ENCODE peak calls at places on chromosomes 16 and 17, in four cellular contexts. P is adrenal gland, C is ovary, J is transverse colon. E is an unnamed sample. For H3K4me1 and H3K36me3, the result is how much of the 10 kb centered on the place peaks cover.

GRCh38 chr17:40218740-40219072 is 398 bp upstream of the WIPF2 start:
- DNase-seq in P (peak), C (peak), J (peak), E (peak)

GRCh38 chr17:68759343-68760140 is 158.4 kb upstream of the FAM20A start:
- DNase-seq in P (peak), C (peak), J (peak), E (peak)

GRCh38 chr17:72447251-72447640 is 326.4 kb downstream of the SOX9 start:
- DNase-seq in P (no peak), C (no peak), J (no peak), E (no peak)

GRCh38 chr16:56667581-56668571 is at the start of gene MT1G:
- DNase-seq in P (peak), C (peak), J (peak), E (no peak)

GRCh38 chr17:76983075-76983411 is 114.8 kb downstream of the MGAT5B start:
- DNase-seq in P (no peak), C (no peak), J (no peak), E (no peak)

GRCh38 chr17:15194859-15195277 is 70.3 kb downstream of the PMP22 start:
- DNase-seq in P (no peak), C (no peak), J (no peak), E (no peak)

GRCh38 chr16:81620796-81621195 is 158.3 kb upstream of the PLCG2 start:
- DNase-seq in P (no peak), C (no peak), J (no peak), E (no peak)

GRCh38 chr17:66178642-66179041 is 13.3 kb downstream of the CEP112 start:
- DNase-seq in P (no peak), C (no peak), J (no peak), E (no peak)

GRCh38 chr17:69269174-69269998 is 40.8 kb upstream of the ABCA10 start:
- DNase-seq in P (no peak), C (no peak), J (no peak), E (no peak)

GRCh38 chr16:68082596-68083238 is 2.5 kb upstream of the NFATC3 start:
- DNase-seq in P (no peak), C (no peak), J (no peak), E (no peak)

GRCh38 chr17:35094902-35095301 is 24.8 kb downstream of the RAD51D start:
- DNase-seq in P (peak), C (no peak), J (no peak), E (no peak)

GRCh38 chr16:78463591-78463990 is 364.1 kb downstream of the WWOX start:
- DNase-seq in P (no peak), C (no peak), J (no peak), E (no peak)

GRCh38 chr17:47120521-47121095 is 68.5 kb downstream of the CDC27 start:
- DNase-seq in P (peak), C (no peak), J (no peak), E (no peak)

GRCh38 chr16:86676216-86676800 is 98.0 kb downstream of the FOXL1 start:
- DNase-seq in P (no peak), C (no peak), J (no peak), E (no peak)

GRCh38 chr17:37179893-37180292 is 195.9 kb upstream of the C17orf78 start:
- DNase-seq in P (no peak), C (no peak), J (no peak), E (no peak)

GRCh38 chr17:21573961-21574610 is 118.2 kb upstream of the KCNJ18 start:
- DNase-seq in P (peak), C (peak), J (peak), E (peak)

GRCh38 chr17:62865586-62865985 is 57.5 kb upstream of the MARCHF10 start:
- DNase-seq in P (no peak), C (no peak), J (no peak), E (no peak)

GRCh38 chr17:62737513-62737912 is 70.6 kb downstream of the MARCHF10 start:
- DNase-seq in P (no peak), C (no peak), J (no peak), E (no peak)

GRCh38 chr16:85112364-85112763 is at the start of gene CIBAR2:
- DNase-seq in P (no peak), C (no peak), J (no peak), E (no peak)

GRCh38 chr16:88941051-88941932 is 35.7 kb downstream of the CBFA2T3 start:
- DNase-seq in P (no peak), C (no peak), J (peak), E (no peak)

DNA sequence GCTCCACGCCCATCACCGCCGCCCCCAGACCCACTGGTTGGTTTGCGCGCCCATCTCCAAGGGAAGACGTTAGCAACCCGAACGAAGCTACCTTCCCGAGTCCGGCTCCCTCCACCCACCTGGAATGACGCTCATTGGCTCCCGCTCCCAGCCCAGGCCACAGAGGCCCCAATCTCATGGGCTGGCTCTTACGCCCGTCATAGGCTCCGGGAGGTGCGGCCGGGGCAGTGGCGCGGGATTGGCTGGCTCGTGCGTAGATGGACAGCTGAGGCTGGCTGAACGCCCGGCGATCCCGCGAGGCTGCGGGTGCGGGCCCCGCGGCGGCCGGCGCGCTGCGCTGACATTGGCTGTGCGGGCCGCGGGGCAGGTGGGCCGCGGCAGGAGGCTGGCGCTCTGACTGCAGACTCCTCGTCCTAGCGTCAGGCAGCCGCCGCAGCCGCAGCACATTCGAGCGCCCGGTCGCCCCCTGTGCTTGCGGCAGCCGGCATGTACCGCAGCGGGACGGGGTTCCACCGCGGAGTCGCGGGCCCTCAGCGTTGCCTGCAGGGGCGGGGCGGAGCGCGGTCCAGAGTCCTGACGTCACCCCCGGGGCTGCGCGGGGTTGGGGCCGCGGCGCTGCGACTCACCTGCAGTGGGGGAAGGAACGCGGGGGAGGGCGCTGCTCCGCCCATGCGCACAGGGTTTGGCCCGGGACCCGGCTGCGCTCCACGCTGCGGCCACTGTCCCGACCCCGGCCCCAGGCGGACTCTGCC is 453 bp upstream of the MYH10 start:
- DNase-seq in P (peak), C (peak), J (peak), E (peak)
- TF ChIP-seq POLR2A in P (peak), C (no peak), J (no peak), E (no peak)

GRCh38 chr17:48621410-48622387 is 4.5 kb downstream of the HOXB9 start:
- DNase-seq in P (no peak), C (no peak), J (no peak), E (no peak)
- H3K4me1 ChIP-seq in P (under half), C (under half), J (half or more), E (under half)

GRCh38 chr17:79948406-79948917 is 87.2 kb downstream of the TBC1D16 start:
- DNase-seq in P (no peak), C (no peak), J (no peak), E (no peak)
- H3K36me3 ChIP-seq in P (under half), C (under half), J (under half), E (under half)

GRCh38 chr16:31198207-31198882 is 4.2 kb downstream of the PYCARD start:
- DNase-seq in P (no peak), C (no peak), J (no peak), E (no peak)
- TF ChIP-seq POLR2A in P (no peak), C (no peak), J (no peak), E (no peak)

GRCh38 chr16:24996731-24997130 is 18.4 kb downstream of the ARHGAP17 start:
- DNase-seq in P (no peak), C (no peak), J (no peak), E (no peak)
- H3K4me1 ChIP-seq in P (under half), C (under half), J (half or more), E (under half)

GRCh38 chr17:4176803-4177472 is 33.9 kb downstream of the CYB5D2 start:
- DNase-seq in P (no peak), C (no peak), J (no peak), E (no peak)

GRCh38 chr17:4180791-4181190 is 37.8 kb downstream of the CYB5D2 start:
- DNase-seq in P (no peak), C (peak), J (no peak), E (no peak)

GRCh38 chr17:4178651-4179050 is 35.7 kb downstream of the CYB5D2 start:
- DNase-seq in P (no peak), C (peak), J (no peak), E (no peak)

GRCh38 chr17:4177732-4178131 is 34.7 kb downstream of the CYB5D2 start:
- DNase-seq in P (no peak), C (peak), J (no peak), E (no peak)

DNA sequence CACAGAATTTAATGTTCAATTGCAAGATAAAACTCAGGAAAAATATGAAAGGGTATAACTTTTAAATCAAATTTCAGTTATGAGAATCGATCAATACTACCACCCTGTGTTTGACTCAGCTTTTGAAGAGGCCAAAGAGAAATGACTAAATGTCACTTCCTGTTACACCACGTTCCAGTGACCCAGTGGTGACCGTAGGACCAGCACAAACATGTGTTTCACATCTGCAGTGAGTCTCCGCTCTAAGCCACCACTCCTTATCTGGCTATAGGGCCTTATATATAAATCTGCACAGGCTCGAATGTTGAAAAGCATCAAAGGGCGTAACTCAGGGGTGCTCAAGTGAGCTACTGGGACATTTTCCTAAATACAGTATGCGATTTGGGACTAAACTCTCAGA is 36.1 kb downstream of the CYB5D2 start:
- DNase-seq in P (no peak), C (no peak), J (no peak), E (no peak)
- H3K36me3 ChIP-seq in P (under half), C (under half), J (half or more), E (under half)